ENCODE peak calls at places on chromosomes 6 and 20, in ten cellular contexts. M is tibial nerve, O is sigmoid colon, P is left ventricle myocardium inferior, R is K562, E is adrenal gland, K is heart left ventricle, D is HCT116, U is Peyer's patch, V is gastrocnemius medialis. L is an unnamed sample.

GRCh38 chr6:81067057-81067456 is 685.4 kb downstream of the TENT5A start:
- DNase-seq in P (no peak), E (no peak), U (no peak), O (no peak), V (no peak), M (no peak), R (no peak), K (no peak), D (no peak), L (no peak)

GRCh38 chr20:64188682-64189529 is 24.7 kb downstream of the MYT1 start:
- DNase-seq in K (no peak), U (no peak), D (peak; percentile 2), E (peak; percentile 50), M (peak; percentile 9), P (no peak), O (no peak), V (no peak), R (no peak), L (no peak)

GRCh38 chr6:46135176-46135575 is 5.4 kb downstream of the ENPP4 start:
- DNase-seq in U (no peak), V (no peak), M (no peak), P (no peak), E (no peak), R (no peak), K (no peak), O (no peak), D (no peak), L (no peak)

GRCh38 chr6:157070403-157071107 is 252.8 kb downstream of the TMEM242 start:
- DNase-seq in E (no peak), K (no peak), O (no peak), M (no peak), R (no peak), D (no peak), U (no peak), V (no peak), P (no peak), L (no peak)

GRCh38 chr6:79949235-79949634 is 1.9 kb upstream of the ELOVL4 start:
- DNase-seq in M (peak; percentile 27), E (peak; percentile 41), U (peak; percentile 67), R (peak; percentile 33), K (no peak), V (no peak), P (no peak), O (no peak), D (peak; percentile 85), L (peak; percentile 27)

GRCh38 chr6:32190946-32191677 is 1.1 kb upstream of the PBX2 start:
- DNase-seq in K (peak; percentile 32), D (no peak), V (no peak), R (no peak), E (no peak), O (no peak), P (no peak), U (no peak), M (no peak), L (no peak)

GRCh38 chr6:11429577-11429976 is 108.0 kb upstream of the TMEM170B start:
- DNase-seq in D (no peak), R (no peak), V (no peak), U (no peak), P (no peak), E (no peak), M (no peak), O (no peak), K (no peak), L (no peak)

GRCh38 chr20:59560588-59561227 is 43.6 kb upstream of the PHACTR3 start:
- DNase-seq in V (no peak), E (no peak), O (no peak), P (no peak), K (no peak), D (peak; percentile 13), M (no peak), R (peak; percentile 74), U (no peak), L (no peak)

GRCh38 chr6:119385994-119386393 is 36.4 kb upstream of the MAN1A1 start:
- DNase-seq in E (no peak), R (no peak), V (no peak), O (no peak), P (no peak), U (no peak), M (no peak), D (no peak), K (no peak), L (no peak)

GRCh38 chr6:167293088-167293589 is 2.0 kb downstream of the UNC93A start:
- DNase-seq in K (no peak), P (no peak), E (no peak), O (no peak), D (no peak), U (no peak), R (no peak), M (no peak), V (no peak), L (no peak)
- H3K27ac ChIP-seq in K (no peak overlapping the region), P (no peak overlapping the region), E (no peak overlapping the region), O (no peak overlapping the region), D (no peak overlapping the region), U (no peak overlapping the region), R (no peak overlapping the region), M (no peak overlapping the region), V (no peak overlapping the region), L (no peak overlapping the region)

GRCh38 chr6:4849628-4850027 is 73.4 kb downstream of the CDYL start:
- DNase-seq in E (no peak), R (no peak), D (no peak), M (no peak), V (no peak), K (no peak), P (no peak), O (no peak), U (no peak), L (no peak)
- H3K9me3 ChIP-seq in E (no peaks in the 10 kb centered on the region), R (no peaks in the 10 kb centered on the region), D (no peaks in the 10 kb centered on the region), M (peaks cover 17% of the 10 kb centered on the region), V (no peaks in the 10 kb centered on the region), K (peaks cover 21% of the 10 kb centered on the region), P (peaks cover 17% of the 10 kb centered on the region), O (no peaks in the 10 kb centered on the region), U (no peaks in the 10 kb centered on the region), L (no peaks in the 10 kb centered on the region)

DNA sequence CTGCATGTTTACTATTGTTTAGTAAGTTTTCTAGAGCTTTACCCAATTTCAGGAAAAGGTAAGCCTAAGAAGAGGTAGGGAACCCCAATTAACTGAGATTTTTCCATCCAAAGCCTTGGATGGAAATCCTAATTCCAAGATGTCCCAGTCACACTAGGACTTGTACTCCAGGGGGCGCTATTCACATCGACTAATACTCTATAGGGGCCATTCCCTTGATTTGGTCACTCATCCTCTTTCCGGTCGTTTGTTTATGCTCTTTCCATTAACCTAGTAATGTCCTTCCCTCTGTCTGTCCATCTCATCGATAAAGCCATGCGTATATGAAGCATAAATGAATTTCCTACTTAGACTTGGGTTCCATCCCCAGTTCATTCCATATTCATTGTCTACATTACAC is 80.8 kb upstream of the FUCA2 start:
- DNase-seq in P (no peak), D (peak; percentile 23), U (no peak), O (no peak), R (peak; percentile 73), M (no peak), K (no peak), V (no peak), E (no peak), L (no peak)
- TF ChIP-seq CTCF in P (no peak), D (peak; percentile 78), U (no peak), O (no peak), R (peak; percentile 83), M (no peak), K (peak; percentile 8), V (no peak), E (no peak), L (no peak)

GRCh38 chr20:57397004-57397692 is 6.0 kb downstream of the RBM38 start:
- DNase-seq in E (peak; percentile 43), D (no peak), R (no peak), M (no peak), U (no peak), V (no peak), O (peak; percentile 66), K (peak; percentile 13), P (peak; percentile 9), L (no peak)
- H3K27ac ChIP-seq in E (no peak overlapping the region), D (no peak overlapping the region), R (no peak overlapping the region), M (peak overlapping the region; percentile 87), U (peak overlapping the region; percentile 82), V (peak overlapping the region; percentile 97), O (peak overlapping the region; percentile 98), K (peak overlapping the region; percentile 21), P (peak overlapping the region; percentile 93), L (peak overlapping the region; percentile 99)